ENCODE peak calls at places on chromosomes 12 and 14, in ten cellular contexts. One of them, this sample, is unnamed.

GRCh38 chr12:51631591-51631990 is 40.6 kb downstream of the SCN8A start:
- DNase-seq in aorta: no peak
- DNase-seq in tibial artery: no peak
- DNase-seq in transverse colon: no peak
- DNase-seq in naive thymus-derived CD4-positive, alpha-beta T cell: no peak
- DNase-seq in breast epithelium: no peak
- DNase-seq in cardiac muscle cell: no peak
- DNase-seq in pancreas: no peak
- DNase-seq in fibroblast of lung: peak; percentile 86
- DNase-seq in CD4-positive, CD25-positive, alpha-beta regulatory T cell: no peak
- DNase-seq in this sample: peak; percentile 72

GRCh38 chr12:119178544-119179334 is at the start of gene HSPB8:
- DNase-seq in breast epithelium: peak; percentile 75
- DNase-seq in naive thymus-derived CD4-positive, alpha-beta T cell: no peak
- DNase-seq in cardiac muscle cell: peak; percentile 98
- DNase-seq in transverse colon: peak; percentile 73
- DNase-seq in tibial artery: peak; percentile 94
- DNase-seq in fibroblast of lung: peak; percentile 92
- DNase-seq in CD4-positive, CD25-positive, alpha-beta regulatory T cell: no peak
- DNase-seq in pancreas: peak; percentile 75
- DNase-seq in aorta: peak; percentile 97
- DNase-seq in this sample: peak; percentile 20

GRCh38 chr14:76456200-76456599 is 80.3 kb downstream of the ESRRB start:
- DNase-seq in CD4-positive, CD25-positive, alpha-beta regulatory T cell: peak; percentile 43
- DNase-seq in tibial artery: no peak
- DNase-seq in pancreas: peak; percentile 21
- DNase-seq in fibroblast of lung: no peak
- DNase-seq in aorta: no peak
- DNase-seq in naive thymus-derived CD4-positive, alpha-beta T cell: peak; percentile 13
- DNase-seq in breast epithelium: no peak
- DNase-seq in transverse colon: no peak
- DNase-seq in cardiac muscle cell: peak; percentile 67
- DNase-seq in this sample: peak; percentile 18

GRCh38 chr14:68160269-68160668 is 340.7 kb downstream of the RAD51B start:
- DNase-seq in CD4-positive, CD25-positive, alpha-beta regulatory T cell: no peak
- DNase-seq in aorta: no peak
- DNase-seq in tibial artery: no peak
- DNase-seq in breast epithelium: no peak
- DNase-seq in transverse colon: no peak
- DNase-seq in naive thymus-derived CD4-positive, alpha-beta T cell: no peak
- DNase-seq in cardiac muscle cell: peak; percentile 15
- DNase-seq in fibroblast of lung: no peak
- DNase-seq in pancreas: no peak
- DNase-seq in this sample: no peak

GRCh38 chr14:90629471-90629870 is 186.8 kb downstream of the TTC7B start:
- DNase-seq in fibroblast of lung: peak; percentile 21
- DNase-seq in aorta: no peak
- DNase-seq in pancreas: peak; percentile 55
- DNase-seq in cardiac muscle cell: no peak
- DNase-seq in breast epithelium: no peak
- DNase-seq in naive thymus-derived CD4-positive, alpha-beta T cell: no peak
- DNase-seq in CD4-positive, CD25-positive, alpha-beta regulatory T cell: no peak
- DNase-seq in transverse colon: no peak
- DNase-seq in tibial artery: no peak
- DNase-seq in this sample: peak; percentile 30

GRCh38 chr12:127487031-127487430 is 779.9 kb upstream of the TMEM132C start:
- DNase-seq in CD4-positive, CD25-positive, alpha-beta regulatory T cell: no peak
- DNase-seq in aorta: no peak
- DNase-seq in breast epithelium: no peak
- DNase-seq in tibial artery: no peak
- DNase-seq in naive thymus-derived CD4-positive, alpha-beta T cell: no peak
- DNase-seq in fibroblast of lung: peak; percentile 62
- DNase-seq in pancreas: no peak
- DNase-seq in cardiac muscle cell: no peak
- DNase-seq in transverse colon: no peak
- DNase-seq in this sample: no peak

GRCh38 chr14:76126066-76126465 is 25.7 kb upstream of the GPATCH2L start:
- DNase-seq in tibial artery: no peak
- DNase-seq in CD4-positive, CD25-positive, alpha-beta regulatory T cell: no peak
- DNase-seq in cardiac muscle cell: no peak
- DNase-seq in naive thymus-derived CD4-positive, alpha-beta T cell: no peak
- DNase-seq in aorta: no peak
- DNase-seq in fibroblast of lung: no peak
- DNase-seq in pancreas: no peak
- DNase-seq in transverse colon: no peak
- DNase-seq in breast epithelium: no peak
- DNase-seq in this sample: no peak

GRCh38 chr12:92278378-92278828 is 132.8 kb upstream of the BTG1 start:
- DNase-seq in transverse colon: no peak
- DNase-seq in pancreas: no peak
- DNase-seq in tibial artery: no peak
- DNase-seq in fibroblast of lung: no peak
- DNase-seq in cardiac muscle cell: no peak
- DNase-seq in aorta: no peak
- DNase-seq in breast epithelium: no peak
- DNase-seq in CD4-positive, CD25-positive, alpha-beta regulatory T cell: no peak
- DNase-seq in naive thymus-derived CD4-positive, alpha-beta T cell: no peak
- DNase-seq in this sample: no peak

GRCh38 chr14:87522575-87522974 is 470.4 kb downstream of the GALC start:
- DNase-seq in CD4-positive, CD25-positive, alpha-beta regulatory T cell: no peak
- DNase-seq in aorta: no peak
- DNase-seq in transverse colon: no peak
- DNase-seq in cardiac muscle cell: peak; percentile 6
- DNase-seq in pancreas: peak; percentile 14
- DNase-seq in naive thymus-derived CD4-positive, alpha-beta T cell: no peak
- DNase-seq in fibroblast of lung: no peak
- DNase-seq in breast epithelium: no peak
- DNase-seq in tibial artery: no peak
- DNase-seq in this sample: peak; percentile 72

GRCh38 chr12:33247625-33248024 is 192.0 kb downstream of the SYT10 start:
- DNase-seq in pancreas: no peak
- DNase-seq in aorta: no peak
- DNase-seq in CD4-positive, CD25-positive, alpha-beta regulatory T cell: no peak
- DNase-seq in naive thymus-derived CD4-positive, alpha-beta T cell: no peak
- DNase-seq in tibial artery: no peak
- DNase-seq in transverse colon: no peak
- DNase-seq in breast epithelium: no peak
- DNase-seq in fibroblast of lung: no peak
- DNase-seq in cardiac muscle cell: no peak
- DNase-seq in this sample: no peak

GRCh38 chr12:33251548-33251947 is 188.1 kb downstream of the SYT10 start:
- DNase-seq in cardiac muscle cell: no peak
- DNase-seq in pancreas: no peak
- DNase-seq in naive thymus-derived CD4-positive, alpha-beta T cell: no peak
- DNase-seq in breast epithelium: no peak
- DNase-seq in transverse colon: no peak
- DNase-seq in tibial artery: no peak
- DNase-seq in CD4-positive, CD25-positive, alpha-beta regulatory T cell: no peak
- DNase-seq in aorta: no peak
- DNase-seq in fibroblast of lung: no peak
- DNase-seq in this sample: no peak

GRCh38 chr12:33248364-33248763 is 191.3 kb downstream of the SYT10 start:
- DNase-seq in cardiac muscle cell: no peak
- DNase-seq in transverse colon: no peak
- DNase-seq in aorta: no peak
- DNase-seq in tibial artery: no peak
- DNase-seq in breast epithelium: no peak
- DNase-seq in CD4-positive, CD25-positive, alpha-beta regulatory T cell: no peak
- DNase-seq in naive thymus-derived CD4-positive, alpha-beta T cell: no peak
- DNase-seq in fibroblast of lung: no peak
- DNase-seq in pancreas: no peak
- DNase-seq in this sample: no peak

DNA sequence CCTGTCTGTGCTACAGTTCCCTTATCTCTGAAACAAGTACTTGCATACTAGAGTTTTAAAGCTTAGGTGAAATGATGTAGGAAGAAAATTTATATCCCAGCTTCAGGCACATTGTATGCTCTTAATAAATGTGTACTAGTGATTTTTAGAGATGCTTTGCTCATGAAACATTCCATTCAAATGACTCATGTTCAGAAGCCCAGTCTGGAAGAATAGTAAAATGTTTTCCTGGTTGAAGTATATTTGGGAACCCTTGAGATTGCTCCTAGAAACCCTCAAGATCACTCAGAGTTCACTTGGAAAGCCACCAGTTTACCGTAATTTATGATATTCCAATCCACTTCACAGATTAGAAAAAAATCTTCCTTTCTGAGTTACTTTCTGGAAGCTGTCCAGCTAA is 186.5 kb downstream of the SYT10 start:
- DNase-seq in CD4-positive, CD25-positive, alpha-beta regulatory T cell: no peak
- DNase-seq in tibial artery: no peak
- DNase-seq in naive thymus-derived CD4-positive, alpha-beta T cell: no peak
- DNase-seq in breast epithelium: no peak
- DNase-seq in aorta: no peak
- DNase-seq in transverse colon: no peak
- DNase-seq in fibroblast of lung: no peak
- DNase-seq in cardiac muscle cell: no peak
- DNase-seq in pancreas: no peak
- DNase-seq in this sample: peak; percentile 8
- H3K4me3 ChIP-seq in CD4-positive, CD25-positive, alpha-beta regulatory T cell: no peak overlapping the region
- H3K4me3 ChIP-seq in tibial artery: no peak overlapping the region
- H3K4me3 ChIP-seq in naive thymus-derived CD4-positive, alpha-beta T cell: no peak overlapping the region
- H3K4me3 ChIP-seq in breast epithelium: no peak overlapping the region
- H3K4me3 ChIP-seq in aorta: no peak overlapping the region
- H3K4me3 ChIP-seq in transverse colon: no peak overlapping the region
- H3K4me3 ChIP-seq in fibroblast of lung: no peak overlapping the region
- H3K4me3 ChIP-seq in cardiac muscle cell: no peak overlapping the region
- H3K4me3 ChIP-seq in pancreas: no peak overlapping the region
- H3K4me3 ChIP-seq in this sample: no peak overlapping the region

GRCh38 chr14:101906645-101907044 is 57.7 kb upstream of the DYNC1H1 start:
- DNase-seq in fibroblast of lung: no peak
- DNase-seq in pancreas: no peak
- DNase-seq in tibial artery: no peak
- DNase-seq in aorta: no peak
- DNase-seq in cardiac muscle cell: no peak
- DNase-seq in naive thymus-derived CD4-positive, alpha-beta T cell: no peak
- DNase-seq in CD4-positive, CD25-positive, alpha-beta regulatory T cell: no peak
- DNase-seq in breast epithelium: no peak
- DNase-seq in transverse colon: no peak
- DNase-seq in this sample: no peak
- H3K36me3 ChIP-seq in fibroblast of lung: peaks cover 14% of the 10 kb centered on the region
- H3K36me3 ChIP-seq in pancreas: peaks cover 3% of the 10 kb centered on the region
- H3K36me3 ChIP-seq in tibial artery: peaks cover 82% of the 10 kb centered on the region
- H3K36me3 ChIP-seq in aorta: peaks cover 10% of the 10 kb centered on the region
- H3K36me3 ChIP-seq in cardiac muscle cell: peaks cover 57% of the 10 kb centered on the region
- H3K36me3 ChIP-seq in naive thymus-derived CD4-positive, alpha-beta T cell: peaks cover 92% of the 10 kb centered on the region
- H3K36me3 ChIP-seq in CD4-positive, CD25-positive, alpha-beta regulatory T cell: peaks cover 94% of the 10 kb centered on the region
- H3K36me3 ChIP-seq in breast epithelium: no peaks in the 10 kb centered on the region
- H3K36me3 ChIP-seq in transverse colon: no peaks in the 10 kb centered on the region
- H3K36me3 ChIP-seq in this sample: peaks cover 23% of the 10 kb centered on the region

GRCh38 chr14:73786942-73787759 is 64.5 kb upstream of the PTGR2 start:
- DNase-seq in breast epithelium: peak; percentile 46
- DNase-seq in transverse colon: peak; percentile 76
- DNase-seq in fibroblast of lung: peak; percentile 51
- DNase-seq in naive thymus-derived CD4-positive, alpha-beta T cell: peak; percentile 63
- DNase-seq in tibial artery: peak; percentile 56
- DNase-seq in pancreas: peak; percentile 68
- DNase-seq in cardiac muscle cell: peak; percentile 83
- DNase-seq in aorta: peak; percentile 83
- DNase-seq in CD4-positive, CD25-positive, alpha-beta regulatory T cell: peak; percentile 72
- DNase-seq in this sample: no peak

GRCh38 chr14:73787760-73788508 is 63.7 kb upstream of the PTGR2 start:
- DNase-seq in transverse colon: no peak
- DNase-seq in cardiac muscle cell: no peak
- DNase-seq in naive thymus-derived CD4-positive, alpha-beta T cell: peak; percentile 27
- DNase-seq in pancreas: no peak
- DNase-seq in tibial artery: no peak
- DNase-seq in breast epithelium: no peak
- DNase-seq in aorta: peak; percentile 24
- DNase-seq in CD4-positive, CD25-positive, alpha-beta regulatory T cell: peak; percentile 54
- DNase-seq in fibroblast of lung: peak; percentile 48
- DNase-seq in this sample: peak; percentile 54

GRCh38 chr14:73785834-73786631 is 65.6 kb upstream of the PTGR2 start:
- DNase-seq in cardiac muscle cell: peak; percentile 60
- DNase-seq in naive thymus-derived CD4-positive, alpha-beta T cell: peak; percentile 65
- DNase-seq in breast epithelium: peak; percentile 76
- DNase-seq in fibroblast of lung: peak; percentile 86
- DNase-seq in tibial artery: peak; percentile 88
- DNase-seq in aorta: peak; percentile 85
- DNase-seq in pancreas: peak; percentile 76
- DNase-seq in CD4-positive, CD25-positive, alpha-beta regulatory T cell: peak; percentile 85
- DNase-seq in transverse colon: peak; percentile 89
- DNase-seq in this sample: peak; percentile 85

GRCh38 chr14:73785336-73785833 is 66.2 kb upstream of the PTGR2 start:
- DNase-seq in fibroblast of lung: peak; percentile 93
- DNase-seq in CD4-positive, CD25-positive, alpha-beta regulatory T cell: no peak
- DNase-seq in transverse colon: peak; percentile 49
- DNase-seq in cardiac muscle cell: no peak
- DNase-seq in pancreas: no peak
- DNase-seq in aorta: peak; percentile 58
- DNase-seq in naive thymus-derived CD4-positive, alpha-beta T cell: no peak
- DNase-seq in breast epithelium: no peak
- DNase-seq in tibial artery: no peak
- DNase-seq in this sample: peak; percentile 49

DNA sequence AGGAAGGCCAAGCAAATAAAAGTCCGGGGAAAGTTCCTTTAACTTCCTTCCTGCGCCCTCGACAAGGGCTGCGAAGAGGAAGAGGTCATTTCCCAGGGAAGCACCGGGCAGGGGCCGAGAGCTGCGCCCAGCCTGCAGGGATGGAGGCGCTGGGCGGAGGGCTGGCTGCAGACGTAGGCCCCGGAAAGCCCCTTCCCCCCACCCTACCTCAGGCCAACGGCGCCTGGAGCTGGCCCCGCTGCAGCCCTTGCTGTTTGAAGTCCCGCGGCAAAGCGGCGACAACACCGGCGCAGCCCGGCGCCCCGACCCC is 65.0 kb upstream of the PTGR2 start:
- DNase-seq in aorta: peak; percentile 73
- DNase-seq in fibroblast of lung: peak; percentile 49
- DNase-seq in pancreas: no peak
- DNase-seq in tibial artery: no peak
- DNase-seq in naive thymus-derived CD4-positive, alpha-beta T cell: no peak
- DNase-seq in cardiac muscle cell: peak; percentile 67
- DNase-seq in transverse colon: peak; percentile 40
- DNase-seq in breast epithelium: no peak
- DNase-seq in CD4-positive, CD25-positive, alpha-beta regulatory T cell: peak; percentile 61
- DNase-seq in this sample: no peak
- H3K4me3 ChIP-seq in aorta: peak overlapping the region; percentile 96
- H3K4me3 ChIP-seq in fibroblast of lung: peak overlapping the region; percentile 74
- H3K4me3 ChIP-seq in pancreas: peak overlapping the region; percentile 59
- H3K4me3 ChIP-seq in tibial artery: peak overlapping the region; percentile 72
- H3K4me3 ChIP-seq in naive thymus-derived CD4-positive, alpha-beta T cell: peak overlapping the region; percentile 91
- H3K4me3 ChIP-seq in cardiac muscle cell: peak overlapping the region; percentile 80
- H3K4me3 ChIP-seq in transverse colon: peak overlapping the region; percentile 77
- H3K4me3 ChIP-seq in breast epithelium: peak overlapping the region; percentile 76
- H3K4me3 ChIP-seq in CD4-positive, CD25-positive, alpha-beta regulatory T cell: peak overlapping the region; percentile 98
- H3K4me3 ChIP-seq in this sample: peak overlapping the region; percentile 55

GRCh38 chr12:88084210-88084609 is 55.0 kb upstream of the C12orf50 start:
- DNase-seq in cardiac muscle cell: no peak
- DNase-seq in CD4-positive, CD25-positive, alpha-beta regulatory T cell: no peak
- DNase-seq in pancreas: no peak
- DNase-seq in tibial artery: no peak
- DNase-seq in fibroblast of lung: no peak
- DNase-seq in aorta: no peak
- DNase-seq in naive thymus-derived CD4-positive, alpha-beta T cell: no peak
- DNase-seq in breast epithelium: no peak
- DNase-seq in transverse colon: no peak
- DNase-seq in this sample: no peak

GRCh38 chr12:88083634-88084033 is 54.4 kb upstream of the C12orf50 start:
- DNase-seq in cardiac muscle cell: no peak
- DNase-seq in tibial artery: no peak
- DNase-seq in transverse colon: no peak
- DNase-seq in CD4-positive, CD25-positive, alpha-beta regulatory T cell: no peak
- DNase-seq in breast epithelium: no peak
- DNase-seq in pancreas: no peak
- DNase-seq in naive thymus-derived CD4-positive, alpha-beta T cell: no peak
- DNase-seq in aorta: no peak
- DNase-seq in fibroblast of lung: no peak
- DNase-seq in this sample: no peak

GRCh38 chr12:88081247-88081646 is 52.0 kb upstream of the C12orf50 start:
- DNase-seq in transverse colon: no peak
- DNase-seq in cardiac muscle cell: no peak
- DNase-seq in breast epithelium: no peak
- DNase-seq in aorta: no peak
- DNase-seq in tibial artery: no peak
- DNase-seq in pancreas: no peak
- DNase-seq in fibroblast of lung: no peak
- DNase-seq in CD4-positive, CD25-positive, alpha-beta regulatory T cell: no peak
- DNase-seq in naive thymus-derived CD4-positive, alpha-beta T cell: no peak
- DNase-seq in this sample: no peak
- H3K36me3 ChIP-seq in transverse colon: no peaks in the 10 kb centered on the region
- H3K36me3 ChIP-seq in cardiac muscle cell: peaks cover 39% of the 10 kb centered on the region
- H3K36me3 ChIP-seq in breast epithelium: peaks cover 15% of the 10 kb centered on the region
- H3K36me3 ChIP-seq in aorta: no peaks in the 10 kb centered on the region
- H3K36me3 ChIP-seq in tibial artery: peaks cover 29% of the 10 kb centered on the region
- H3K36me3 ChIP-seq in pancreas: no peaks in the 10 kb centered on the region
- H3K36me3 ChIP-seq in fibroblast of lung: no peaks in the 10 kb centered on the region
- H3K36me3 ChIP-seq in CD4-positive, CD25-positive, alpha-beta regulatory T cell: peaks cover 56% of the 10 kb centered on the region
- H3K36me3 ChIP-seq in naive thymus-derived CD4-positive, alpha-beta T cell: peaks cover 37% of the 10 kb centered on the region
- H3K36me3 ChIP-seq in this sample: no peaks in the 10 kb centered on the region

This sample was measured in bronchial epithelial cell.